ENCODE peak calls at places on chromosomes 6 and 20, in seven cellular contexts. B is K562, P is breast epithelium, J is transverse colon, Q is GM12892, D is prostate gland, R is HL-60. I is an unnamed sample.
A peak's percentile ranks its signal among the peaks of the same experiment; 100 is the strongest.

GRCh38 chr6:50936277-50936681 is 117.6 kb downstream of the TFAP2B start:
- DNase-seq in D (no peak), P (no peak), J (no peak), B (no peak), Q (no peak), R (no peak), I (no peak)

GRCh38 chr6:52013035-52013434 is 74.4 kb downstream of the PKHD1 start:
- DNase-seq in D (peak; percentile 63), J (no peak), Q (no peak), P (no peak), R (no peak), B (no peak), I (no peak)

GRCh38 chr6:75115501-75115900 is 90.4 kb downstream of the COL12A1 start:
- DNase-seq in D (no peak), J (no peak), P (no peak), R (no peak), B (no peak), Q (no peak), I (no peak)

GRCh38 chr6:3159805-3160781 is 2.7 kb upstream of the TUBB2A start:
- DNase-seq in P (peak; percentile 69), D (no peak), R (no peak), B (peak; percentile 96), Q (no peak), J (peak; percentile 84), I (no peak)

GRCh38 chr20:4147319-4147718 is 132.0 kb upstream of the RNF24 start:
- DNase-seq in D (no peak), J (no peak), B (no peak), P (no peak), R (no peak), Q (no peak), I (no peak)

GRCh38 chr6:122947355-122947754 is 48.7 kb upstream of the CLVS2 start:
- DNase-seq in Q (no peak), B (peak; percentile 1), D (no peak), R (no peak), J (no peak), P (no peak), I (peak; percentile 6)

GRCh38 chr6:169495601-169496000 is 206.2 kb downstream of the WDR27 start:
- DNase-seq in P (no peak), J (no peak), Q (no peak), D (no peak), B (no peak), R (no peak), I (no peak)

GRCh38 chr6:170245233-170245992 is 45.5 kb downstream of the DLL1 start:
- DNase-seq in J (no peak), R (no peak), D (no peak), P (no peak), B (no peak), Q (no peak), I (no peak)

GRCh38 chr6:137105375-137105774 is 60.6 kb upstream of the IL20RA start:
- DNase-seq in D (peak; percentile 44), B (no peak), R (no peak), J (no peak), Q (no peak), P (no peak), I (no peak)

DNA sequence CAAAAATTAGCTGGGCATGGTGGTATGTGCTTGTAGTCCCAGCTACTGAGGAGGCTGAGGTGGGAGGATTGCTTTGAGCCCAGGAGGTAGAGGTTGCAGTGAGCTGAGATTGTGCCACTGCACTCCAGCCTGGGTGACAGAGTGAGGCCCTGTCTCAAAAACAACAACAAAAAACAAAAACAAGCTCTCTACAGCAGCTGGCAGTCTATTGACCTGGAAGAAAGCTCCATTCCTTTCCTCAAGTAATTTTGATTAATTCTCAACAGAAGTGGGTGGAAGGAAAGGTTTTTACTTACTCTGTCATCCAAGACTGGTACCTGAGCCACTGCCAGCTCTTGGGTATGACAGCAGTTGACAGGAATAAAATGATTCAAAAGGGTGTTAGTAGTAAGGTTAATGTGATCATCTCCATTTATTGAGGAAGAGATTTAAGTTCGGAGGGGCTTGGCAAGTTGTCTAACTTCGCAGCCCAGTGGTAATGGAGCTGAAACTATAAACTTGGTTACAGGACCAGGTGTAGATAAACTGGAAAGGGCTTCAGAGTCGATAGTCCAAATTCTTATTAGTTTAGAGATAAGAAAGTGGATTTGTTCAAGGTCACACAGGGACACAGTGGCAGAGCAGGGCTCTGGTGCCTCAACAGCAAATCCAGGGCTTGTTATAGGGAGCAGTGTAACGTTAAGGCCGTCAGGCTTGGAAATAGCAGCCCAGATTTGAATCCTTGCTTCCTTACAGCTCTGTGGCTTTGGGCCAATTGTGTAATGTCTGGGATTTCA is 14.8 kb downstream of the SRSF3 start:
- DNase-seq in D (no peak), J (no peak), B (no peak), R (no peak), Q (no peak), P (no peak), I (no peak)
- TF ChIP-seq POLR2AphosphoS5 in D (no peak), J (no peak), B (no peak), R (no peak), Q (no peak), P (no peak), I (no peak)

DNA sequence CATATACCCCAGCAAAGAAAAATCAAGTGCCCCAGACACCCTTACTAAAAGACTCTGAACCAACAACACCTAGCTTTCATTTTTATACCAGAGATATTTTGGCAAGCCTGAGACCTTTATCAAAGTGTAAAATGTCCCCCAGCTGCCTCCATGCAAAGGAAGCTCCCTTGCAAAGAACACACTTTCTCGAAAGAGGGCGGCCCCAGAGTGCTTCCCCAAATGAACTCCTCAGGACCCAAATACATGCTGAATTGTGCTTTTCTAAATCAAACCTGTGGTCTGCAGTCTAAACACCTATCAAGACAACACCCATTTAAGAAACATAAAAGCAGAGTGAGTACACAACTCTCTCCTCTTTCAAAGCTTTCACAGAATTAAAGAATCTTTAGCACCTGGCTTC is 485 bp downstream of the IPCEF1 start:
- DNase-seq in J (no peak), R (peak; percentile 68), P (no peak), D (no peak), B (no peak), Q (no peak), I (no peak)
- TF ChIP-seq POLR2AphosphoS5 in J (no peak), R (no peak), P (no peak), D (no peak), B (no peak), Q (no peak), I (no peak)

GRCh38 chr20:38136421-38137245 is 28.4 kb downstream of the TGM2 start:
- DNase-seq in R (no peak), P (no peak), B (no peak), J (no peak), Q (no peak), D (no peak), I (no peak)
- TF ChIP-seq POLR2AphosphoS5 in R (no peak), P (no peak), B (no peak), J (no peak), Q (no peak), D (no peak), I (no peak)

GRCh38 chr6:166552600-166552999 is 33.9 kb downstream of the RAMACL start:
- DNase-seq in D (no peak), R (no peak), B (no peak), Q (no peak), J (no peak), P (no peak), I (no peak)

GRCh38 chr6:166555066-166555465 is 31.4 kb downstream of the RAMACL start:
- DNase-seq in D (no peak), P (no peak), B (no peak), J (no peak), Q (no peak), R (no peak), I (no peak)

GRCh38 chr6:166553563-166554271 is 32.8 kb downstream of the RAMACL start:
- DNase-seq in J (no peak), P (no peak), Q (no peak), R (no peak), D (no peak), B (no peak), I (no peak)

GRCh38 chr6:166556336-166556735 is 30.1 kb downstream of the RAMACL start:
- DNase-seq in J (no peak), Q (no peak), R (no peak), B (no peak), D (no peak), P (no peak), I (no peak)

DNA sequence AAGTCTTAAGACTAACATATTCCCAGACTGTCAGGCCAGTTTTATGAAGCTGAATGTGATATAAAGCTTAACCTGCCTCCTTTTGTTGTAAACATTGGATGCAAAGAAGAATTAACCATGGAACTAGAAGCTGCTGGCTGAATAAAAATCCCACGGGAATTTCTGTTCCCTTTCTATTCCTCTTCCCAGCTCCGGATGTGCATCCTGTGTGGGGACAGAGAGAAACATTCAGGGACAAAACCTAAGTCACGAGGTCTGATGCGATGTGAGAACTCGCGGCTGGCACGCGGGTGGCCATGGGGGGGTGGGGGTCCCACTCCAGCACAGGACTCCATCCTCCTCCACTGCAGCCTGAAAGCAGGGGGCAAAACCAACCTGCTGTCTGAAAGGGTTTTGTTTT is 32.2 kb downstream of the RAMACL start:
- DNase-seq in D (no peak), R (no peak), B (no peak), J (no peak), Q (no peak), P (no peak), I (no peak)
- TF ChIP-seq POLR2AphosphoS5 in D (no peak), R (no peak), B (no peak), J (no peak), Q (no peak), P (no peak), I (no peak)

DNA sequence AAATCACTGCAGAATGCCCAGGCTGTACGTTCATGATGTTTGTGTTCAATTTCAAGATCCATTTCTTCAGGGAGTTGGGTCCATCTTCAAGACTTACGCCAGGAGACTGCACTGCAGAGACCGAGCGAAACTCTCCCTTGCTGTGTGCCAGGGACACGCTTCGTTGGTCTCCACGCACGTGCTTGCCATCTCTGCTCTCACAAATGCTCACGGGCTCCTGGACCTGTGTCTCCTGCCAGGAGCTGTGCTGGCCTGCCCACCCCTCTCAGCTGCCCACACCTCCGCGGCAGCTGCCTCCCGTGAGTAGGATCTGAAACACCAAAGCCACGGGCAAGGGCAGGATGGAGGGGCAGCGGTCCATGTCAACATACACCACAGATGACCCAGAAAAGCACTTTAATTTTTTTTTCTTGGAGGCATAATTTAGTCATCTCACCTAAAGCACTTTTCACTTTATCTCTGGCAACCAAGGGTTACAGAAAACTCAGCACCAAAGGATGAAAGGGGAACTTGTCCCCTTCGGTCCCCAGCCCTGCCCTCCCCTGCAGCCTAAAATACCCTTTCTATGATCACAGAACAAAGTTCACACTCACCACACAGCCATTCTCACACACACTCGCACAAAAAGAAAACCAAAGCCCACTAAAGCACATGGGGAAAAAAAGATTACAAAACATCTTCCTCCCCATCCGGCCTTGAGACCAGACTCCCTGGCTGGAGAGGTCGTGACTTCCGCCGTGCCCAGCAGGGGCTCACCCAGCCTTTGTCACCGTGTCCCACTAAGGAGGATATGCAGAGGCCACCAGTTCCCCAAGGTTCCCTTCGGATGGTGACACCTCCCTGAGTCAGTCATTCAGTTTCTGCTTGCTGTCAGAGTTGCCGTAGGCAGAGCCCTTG is 137.9 kb downstream of the AGPAT4 start:
- DNase-seq in Q (no peak), J (no peak), D (no peak), P (no peak), R (no peak), B (no peak), I (no peak)
- TF ChIP-seq POLR2AphosphoS5 in Q (peak; percentile 24), J (no peak), D (no peak), P (no peak), R (peak; percentile 27), B (no peak), I (no peak)

I was measured in GM12891.